ENCODE peak calls at places on chromosomes 16 and 17, in seven cellular contexts. One of them, this sample, is unnamed.

GRCh38 chr17:63151981-63152523 is 186.0 kb downstream of the TANC2 start:
- DNase-seq in heart right ventricle: no peak
- DNase-seq in SK-N-SH: no peak
- DNase-seq in esophagus squamous epithelium: no peak
- DNase-seq in tibial artery: no peak
- DNase-seq in neural crest cell: no peak
- DNase-seq in fibroblast of villous mesenchyme: peak; percentile 47
- DNase-seq in this sample: no peak

GRCh38 chr17:80499961-80500665 is 23.7 kb upstream of the NPTX1 start:
- DNase-seq in heart right ventricle: no peak
- DNase-seq in SK-N-SH: no peak
- DNase-seq in esophagus squamous epithelium: no peak
- DNase-seq in tibial artery: no peak
- DNase-seq in neural crest cell: no peak
- DNase-seq in fibroblast of villous mesenchyme: no peak
- DNase-seq in this sample: no peak

GRCh38 chr16:3470723-3471122 is 24.6 kb downstream of the C16orf90 start:
- DNase-seq in heart right ventricle: no peak
- DNase-seq in SK-N-SH: no peak
- DNase-seq in esophagus squamous epithelium: no peak
- DNase-seq in tibial artery: no peak
- DNase-seq in neural crest cell: no peak
- DNase-seq in fibroblast of villous mesenchyme: no peak
- DNase-seq in this sample: no peak

GRCh38 chr16:2150418-2151187 is 2.2 kb downstream of the RAB26 start:
- DNase-seq in heart right ventricle: no peak
- DNase-seq in SK-N-SH: peak; percentile 64
- DNase-seq in esophagus squamous epithelium: no peak
- DNase-seq in tibial artery: no peak
- DNase-seq in neural crest cell: no peak
- DNase-seq in fibroblast of villous mesenchyme: peak; percentile 61
- DNase-seq in this sample: no peak

GRCh38 chr16:27080870-27081269 is 14.1 kb downstream of the C16orf82 start:
- DNase-seq in heart right ventricle: no peak
- DNase-seq in SK-N-SH: peak; percentile 25
- DNase-seq in esophagus squamous epithelium: no peak
- DNase-seq in tibial artery: peak; percentile 1
- DNase-seq in neural crest cell: no peak
- DNase-seq in fibroblast of villous mesenchyme: peak; percentile 2
- DNase-seq in this sample: no peak

GRCh38 chr17:78351449-78352006 is 8.3 kb downstream of the SOCS3 start:
- DNase-seq in heart right ventricle: peak; percentile 93
- DNase-seq in SK-N-SH: no peak
- DNase-seq in esophagus squamous epithelium: no peak
- DNase-seq in tibial artery: peak; percentile 97
- DNase-seq in neural crest cell: no peak
- DNase-seq in fibroblast of villous mesenchyme: peak; percentile 100
- DNase-seq in this sample: peak; percentile 65

GRCh38 chr16:9913604-9914330 is 268.5 kb downstream of the GRIN2A start:
- DNase-seq in heart right ventricle: no peak
- DNase-seq in SK-N-SH: no peak
- DNase-seq in esophagus squamous epithelium: no peak
- DNase-seq in tibial artery: no peak
- DNase-seq in neural crest cell: no peak
- DNase-seq in fibroblast of villous mesenchyme: no peak
- DNase-seq in this sample: no peak

GRCh38 chr16:72894291-72895151 is 153.4 kb downstream of the ZFHX3 start:
- DNase-seq in heart right ventricle: no peak
- DNase-seq in SK-N-SH: no peak
- DNase-seq in esophagus squamous epithelium: no peak
- DNase-seq in tibial artery: peak; percentile 74
- DNase-seq in neural crest cell: no peak
- DNase-seq in fibroblast of villous mesenchyme: peak; percentile 30
- DNase-seq in this sample: no peak

GRCh38 chr16:82955836-82956348 is 329.1 kb downstream of the CDH13 start:
- DNase-seq in heart right ventricle: no peak
- DNase-seq in SK-N-SH: no peak
- DNase-seq in esophagus squamous epithelium: no peak
- DNase-seq in tibial artery: no peak
- DNase-seq in neural crest cell: no peak
- DNase-seq in fibroblast of villous mesenchyme: no peak
- DNase-seq in this sample: no peak

GRCh38 chr16:80751167-80751566 is 53.2 kb downstream of the CDYL2 start:
- DNase-seq in heart right ventricle: no peak
- DNase-seq in SK-N-SH: no peak
- DNase-seq in esophagus squamous epithelium: no peak
- DNase-seq in tibial artery: no peak
- DNase-seq in neural crest cell: no peak
- DNase-seq in fibroblast of villous mesenchyme: peak; percentile 42
- DNase-seq in this sample: no peak

GRCh38 chr16:55384848-55385247 is 60.8 kb downstream of the IRX6 start:
- DNase-seq in heart right ventricle: no peak
- DNase-seq in SK-N-SH: no peak
- DNase-seq in esophagus squamous epithelium: no peak
- DNase-seq in tibial artery: no peak
- DNase-seq in neural crest cell: no peak
- DNase-seq in fibroblast of villous mesenchyme: no peak
- DNase-seq in this sample: no peak

GRCh38 chr17:78804777-78805176 is 22.7 kb upstream of the CYTH1 start:
- DNase-seq in heart right ventricle: no peak
- DNase-seq in SK-N-SH: no peak
- DNase-seq in esophagus squamous epithelium: no peak
- DNase-seq in tibial artery: no peak
- DNase-seq in neural crest cell: no peak
- DNase-seq in fibroblast of villous mesenchyme: no peak
- DNase-seq in this sample: no peak

GRCh38 chr17:77440571-77440981 is 299.8 kb downstream of the SEC14L1 start:
- DNase-seq in heart right ventricle: no peak
- DNase-seq in SK-N-SH: no peak
- DNase-seq in esophagus squamous epithelium: no peak
- DNase-seq in tibial artery: no peak
- DNase-seq in neural crest cell: no peak
- DNase-seq in fibroblast of villous mesenchyme: no peak
- DNase-seq in this sample: no peak

GRCh38 chr17:4535667-4536258 is 19.4 kb downstream of the MYBBP1A start:
- DNase-seq in heart right ventricle: no peak
- DNase-seq in SK-N-SH: no peak
- DNase-seq in esophagus squamous epithelium: no peak
- DNase-seq in tibial artery: no peak
- DNase-seq in neural crest cell: no peak
- DNase-seq in fibroblast of villous mesenchyme: no peak
- DNase-seq in this sample: no peak

GRCh38 chr16:54787045-54787444 is 143.6 kb upstream of the IRX5 start:
- DNase-seq in heart right ventricle: no peak
- DNase-seq in SK-N-SH: no peak
- DNase-seq in esophagus squamous epithelium: no peak
- DNase-seq in tibial artery: no peak
- DNase-seq in neural crest cell: no peak
- DNase-seq in fibroblast of villous mesenchyme: no peak
- DNase-seq in this sample: no peak

GRCh38 chr17:79991924-79992656 is 43.6 kb downstream of the TBC1D16 start:
- DNase-seq in heart right ventricle: peak; percentile 58
- DNase-seq in SK-N-SH: no peak
- DNase-seq in esophagus squamous epithelium: no peak
- DNase-seq in tibial artery: no peak
- DNase-seq in neural crest cell: peak; percentile 40
- DNase-seq in fibroblast of villous mesenchyme: peak; percentile 72
- DNase-seq in this sample: no peak

GRCh38 chr17:68461589-68461988 is 4.3 kb upstream of the WIPI1 start:
- DNase-seq in heart right ventricle: no peak
- DNase-seq in SK-N-SH: no peak
- DNase-seq in esophagus squamous epithelium: no peak
- DNase-seq in tibial artery: no peak
- DNase-seq in neural crest cell: no peak
- DNase-seq in fibroblast of villous mesenchyme: no peak
- DNase-seq in this sample: no peak

GRCh38 chr16:50498756-50499155 is 49.4 kb upstream of the NKD1 start:
- DNase-seq in heart right ventricle: no peak
- DNase-seq in SK-N-SH: no peak
- DNase-seq in esophagus squamous epithelium: no peak
- DNase-seq in tibial artery: peak; percentile 87
- DNase-seq in neural crest cell: no peak
- DNase-seq in fibroblast of villous mesenchyme: no peak
- DNase-seq in this sample: no peak

GRCh38 chr17:8681175-8681949 is 50.8 kb upstream of the MYH10 start:
- DNase-seq in heart right ventricle: peak; percentile 22
- DNase-seq in SK-N-SH: peak; percentile 84
- DNase-seq in esophagus squamous epithelium: no peak
- DNase-seq in tibial artery: no peak
- DNase-seq in neural crest cell: no peak
- DNase-seq in fibroblast of villous mesenchyme: peak; percentile 73
- DNase-seq in this sample: no peak

GRCh38 chr17:51643702-51644490 is 383.6 kb downstream of the UTP18 start:
- DNase-seq in heart right ventricle: no peak
- DNase-seq in SK-N-SH: no peak
- DNase-seq in esophagus squamous epithelium: no peak
- DNase-seq in tibial artery: no peak
- DNase-seq in neural crest cell: no peak
- DNase-seq in fibroblast of villous mesenchyme: no peak
- DNase-seq in this sample: no peak

GRCh38 chr17:57370051-57370581 is 113.8 kb downstream of the MSI2 start:
- DNase-seq in heart right ventricle: no peak
- DNase-seq in SK-N-SH: peak; percentile 31
- DNase-seq in esophagus squamous epithelium: no peak
- DNase-seq in tibial artery: no peak
- DNase-seq in neural crest cell: no peak
- DNase-seq in fibroblast of villous mesenchyme: peak; percentile 95
- DNase-seq in this sample: no peak

GRCh38 chr16:58258326-58258725 is 36.5 kb downstream of the PRSS54 start:
- DNase-seq in heart right ventricle: no peak
- DNase-seq in SK-N-SH: no peak
- DNase-seq in esophagus squamous epithelium: no peak
- DNase-seq in tibial artery: no peak
- DNase-seq in neural crest cell: no peak
- DNase-seq in fibroblast of villous mesenchyme: no peak
- DNase-seq in this sample: no peak

GRCh38 chr16:84144859-84145639 is at the start of the genes DNAAF1 and HSDL1:
- DNase-seq in heart right ventricle: peak; percentile 95
- DNase-seq in SK-N-SH: peak; percentile 100
- DNase-seq in esophagus squamous epithelium: peak; percentile 24
- DNase-seq in tibial artery: peak; percentile 93
- DNase-seq in neural crest cell: peak; percentile 94
- DNase-seq in fibroblast of villous mesenchyme: peak; percentile 83
- DNase-seq in this sample: peak; percentile 87
- TF ChIP-seq CTCF in heart right ventricle: peak; percentile 11
- TF ChIP-seq CTCF in SK-N-SH: no peak
- TF ChIP-seq CTCF in esophagus squamous epithelium: no peak
- TF ChIP-seq CTCF in tibial artery: no peak
- TF ChIP-seq CTCF in neural crest cell: no peak
- TF ChIP-seq CTCF in fibroblast of villous mesenchyme: no peak
- TF ChIP-seq CTCF in this sample: no peak

GRCh38 chr17:74750327-74751069 is 2.1 kb downstream of the NHERF1 start:
- DNase-seq in heart right ventricle: no peak
- DNase-seq in SK-N-SH: no peak
- DNase-seq in esophagus squamous epithelium: no peak
- DNase-seq in tibial artery: no peak
- DNase-seq in neural crest cell: no peak
- DNase-seq in fibroblast of villous mesenchyme: no peak
- DNase-seq in this sample: no peak
- TF ChIP-seq CTCF in heart right ventricle: no peak
- TF ChIP-seq CTCF in SK-N-SH: no peak
- TF ChIP-seq CTCF in esophagus squamous epithelium: no peak
- TF ChIP-seq CTCF in tibial artery: no peak
- TF ChIP-seq CTCF in neural crest cell: no peak
- TF ChIP-seq CTCF in fibroblast of villous mesenchyme: no peak
- TF ChIP-seq CTCF in this sample: no peak

DNA sequence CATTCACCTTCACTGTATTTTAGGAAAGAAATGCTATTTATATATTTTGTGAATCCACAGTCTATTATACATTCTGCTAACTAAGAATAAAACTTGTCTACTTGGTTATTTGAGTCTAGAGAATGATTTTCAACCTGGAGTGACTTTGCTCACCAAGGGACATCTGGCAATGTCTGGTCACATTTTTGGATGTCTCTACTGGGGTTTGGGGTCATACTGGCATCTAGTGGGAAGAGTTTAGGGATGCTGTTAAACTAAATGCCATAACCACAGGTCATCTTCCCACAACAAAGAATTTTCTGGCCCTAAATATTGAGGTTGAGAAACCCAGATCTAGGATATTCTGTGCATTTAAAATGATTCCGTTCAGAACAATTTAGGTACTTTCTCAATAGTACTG is 26.0 kb downstream of the KCNJ16 start:
- DNase-seq in heart right ventricle: no peak
- DNase-seq in SK-N-SH: peak; percentile 11
- DNase-seq in esophagus squamous epithelium: no peak
- DNase-seq in tibial artery: no peak
- DNase-seq in neural crest cell: no peak
- DNase-seq in fibroblast of villous mesenchyme: no peak
- DNase-seq in this sample: no peak
- TF ChIP-seq CTCF in heart right ventricle: no peak
- TF ChIP-seq CTCF in SK-N-SH: peak; percentile 43
- TF ChIP-seq CTCF in esophagus squamous epithelium: no peak
- TF ChIP-seq CTCF in tibial artery: no peak
- TF ChIP-seq CTCF in neural crest cell: no peak
- TF ChIP-seq CTCF in fibroblast of villous mesenchyme: no peak
- TF ChIP-seq CTCF in this sample: no peak

GRCh38 chr17:76103274-76104139 is at the start of gene EXOC7:
- DNase-seq in heart right ventricle: peak; percentile 93
- DNase-seq in SK-N-SH: peak; percentile 100
- DNase-seq in esophagus squamous epithelium: peak; percentile 47
- DNase-seq in tibial artery: peak; percentile 95
- DNase-seq in neural crest cell: peak; percentile 90
- DNase-seq in fibroblast of villous mesenchyme: peak; percentile 91
- DNase-seq in this sample: peak; percentile 91
- TF ChIP-seq CTCF in heart right ventricle: no peak
- TF ChIP-seq CTCF in SK-N-SH: peak; percentile 13
- TF ChIP-seq CTCF in esophagus squamous epithelium: no peak
- TF ChIP-seq CTCF in tibial artery: no peak
- TF ChIP-seq CTCF in neural crest cell: no peak
- TF ChIP-seq CTCF in fibroblast of villous mesenchyme: no peak
- TF ChIP-seq CTCF in this sample: no peak

DNA sequence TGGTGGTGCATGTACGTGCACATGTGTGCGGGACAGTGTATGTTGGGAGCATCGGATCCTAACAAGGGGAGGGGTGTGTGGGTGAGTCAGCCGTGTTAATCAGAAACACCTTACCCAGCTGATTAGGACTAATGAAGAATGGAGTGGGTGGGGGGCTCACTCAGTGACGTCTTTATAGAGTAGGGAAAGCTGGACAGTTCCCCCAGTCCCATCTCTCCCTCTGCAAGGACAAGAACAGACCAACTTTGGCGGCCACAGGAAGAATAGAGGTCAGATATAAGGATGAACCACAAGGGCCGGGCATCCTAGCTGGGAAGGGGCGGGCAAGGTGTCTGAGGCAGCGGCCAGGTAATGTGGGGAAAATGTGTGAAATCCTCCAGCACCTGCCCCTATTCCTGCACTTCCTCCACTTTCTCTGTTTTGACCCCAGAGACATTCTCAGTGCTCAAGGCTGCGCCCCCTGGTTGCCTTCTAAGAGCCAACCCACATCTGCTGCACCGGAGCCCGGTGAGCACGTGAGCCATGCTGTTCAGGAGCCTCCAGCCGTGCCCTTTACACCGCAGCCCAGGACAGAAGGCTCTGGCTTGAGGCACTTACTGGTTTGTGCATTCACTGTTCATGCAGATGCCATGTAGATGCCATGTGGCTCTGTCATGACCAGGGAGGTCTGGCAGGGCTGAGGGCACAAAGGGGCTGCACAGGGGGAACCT is 18.9 kb upstream of the TBX21 start:
- DNase-seq in heart right ventricle: no peak
- DNase-seq in SK-N-SH: no peak
- DNase-seq in esophagus squamous epithelium: no peak
- DNase-seq in tibial artery: no peak
- DNase-seq in neural crest cell: no peak
- DNase-seq in fibroblast of villous mesenchyme: no peak
- DNase-seq in this sample: no peak
- TF ChIP-seq CTCF in heart right ventricle: no peak
- TF ChIP-seq CTCF in SK-N-SH: no peak
- TF ChIP-seq CTCF in esophagus squamous epithelium: no peak
- TF ChIP-seq CTCF in tibial artery: no peak
- TF ChIP-seq CTCF in neural crest cell: no peak
- TF ChIP-seq CTCF in fibroblast of villous mesenchyme: peak; percentile 15
- TF ChIP-seq CTCF in this sample: no peak